ENCODE peak calls at places on chromosomes 7 and 10, in five cellular contexts. One of them, this sample, is unnamed.

GRCh38 chr10:73768881-73769280 is 13.0 kb upstream of the CHCHD1 start:
- DNase-seq in HT1080: no peak
- DNase-seq in anterior cingulate cortex: no peak
- DNase-seq in HAP-1: no peak
- DNase-seq in left lung: no peak
- DNase-seq in this sample: no peak

GRCh38 chr10:112057072-112057471 is 126.5 kb downstream of the GPAM start:
- DNase-seq in anterior cingulate cortex: no peak
- DNase-seq in left lung: no peak
- DNase-seq in HT1080: no peak
- DNase-seq in HAP-1: no peak
- DNase-seq in this sample: no peak

GRCh38 chr10:14953452-14954000 is 370 bp downstream of the DCLRE1C start:
- DNase-seq in HT1080: no peak
- DNase-seq in anterior cingulate cortex: no peak
- DNase-seq in left lung: no peak
- DNase-seq in HAP-1: peak; percentile 27
- DNase-seq in this sample: peak; percentile 40

GRCh38 chr10:86904600-86904999 is 52.8 kb downstream of the MMRN2 start:
- DNase-seq in anterior cingulate cortex: no peak
- DNase-seq in HAP-1: no peak
- DNase-seq in left lung: no peak
- DNase-seq in HT1080: no peak
- DNase-seq in this sample: no peak

GRCh38 chr7:46215987-46216567 is 295.0 kb upstream of the IGFBP3 start:
- DNase-seq in left lung: no peak
- DNase-seq in HAP-1: no peak
- DNase-seq in anterior cingulate cortex: no peak
- DNase-seq in HT1080: no peak
- DNase-seq in this sample: no peak

GRCh38 chr7:49631071-49631826 is 142.2 kb upstream of the VWC2 start:
- DNase-seq in HT1080: no peak
- DNase-seq in HAP-1: no peak
- DNase-seq in left lung: no peak
- DNase-seq in anterior cingulate cortex: no peak
- DNase-seq in this sample: no peak

GRCh38 chr10:86698207-86698940 is 30.1 kb downstream of the LDB3 start:
- DNase-seq in anterior cingulate cortex: no peak
- DNase-seq in HAP-1: no peak
- DNase-seq in left lung: peak; percentile 46
- DNase-seq in HT1080: no peak
- DNase-seq in this sample: no peak

GRCh38 chr7:46600340-46600739 is 679.3 kb upstream of the IGFBP3 start:
- DNase-seq in HAP-1: no peak
- DNase-seq in left lung: no peak
- DNase-seq in HT1080: no peak
- DNase-seq in anterior cingulate cortex: no peak
- DNase-seq in this sample: no peak

GRCh38 chr10:125694874-125695273 is 11.9 kb upstream of the TEX36 start:
- DNase-seq in left lung: no peak
- DNase-seq in HAP-1: peak; percentile 33
- DNase-seq in anterior cingulate cortex: no peak
- DNase-seq in HT1080: peak; percentile 46
- DNase-seq in this sample: no peak

GRCh38 chr7:83072576-83073517 is 89.8 kb downstream of the PCLO start:
- DNase-seq in anterior cingulate cortex: no peak
- DNase-seq in HT1080: no peak
- DNase-seq in HAP-1: no peak
- DNase-seq in left lung: no peak
- DNase-seq in this sample: no peak

GRCh38 chr7:27083646-27084045 is 12.2 kb downstream of the HOXA1 start:
- DNase-seq in HT1080: no peak
- DNase-seq in HAP-1: no peak
- DNase-seq in anterior cingulate cortex: no peak
- DNase-seq in left lung: no peak
- DNase-seq in this sample: peak; percentile 8

GRCh38 chr7:115638853-115639252 is 391.7 kb downstream of the TFEC start:
- DNase-seq in HT1080: no peak
- DNase-seq in anterior cingulate cortex: no peak
- DNase-seq in HAP-1: no peak
- DNase-seq in left lung: no peak
- DNase-seq in this sample: no peak

GRCh38 chr7:41383596-41383995 is 319.3 kb downstream of the INHBA start:
- DNase-seq in HT1080: no peak
- DNase-seq in anterior cingulate cortex: no peak
- DNase-seq in left lung: no peak
- DNase-seq in HAP-1: no peak
- DNase-seq in this sample: no peak

GRCh38 chr10:72370201-72370722 is 15.5 kb upstream of the DNAJB12 start:
- DNase-seq in anterior cingulate cortex: no peak
- DNase-seq in left lung: no peak
- DNase-seq in HAP-1: no peak
- DNase-seq in HT1080: no peak
- DNase-seq in this sample: peak; percentile 9

GRCh38 chr10:101817542-101818118 is 614 bp downstream of the OGA start:
- DNase-seq in HAP-1: peak; percentile 87
- DNase-seq in HT1080: peak; percentile 91
- DNase-seq in anterior cingulate cortex: peak; percentile 45
- DNase-seq in left lung: peak; percentile 90
- DNase-seq in this sample: no peak

GRCh38 chr10:24208661-24209420 is at the start of gene KIAA1217:
- DNase-seq in anterior cingulate cortex: no peak
- DNase-seq in HAP-1: peak; percentile 69
- DNase-seq in HT1080: no peak
- DNase-seq in left lung: peak; percentile 81
- DNase-seq in this sample: no peak

GRCh38 chr7:115632636-115633035 is 397.9 kb downstream of the TFEC start:
- DNase-seq in left lung: no peak
- DNase-seq in anterior cingulate cortex: no peak
- DNase-seq in HT1080: no peak
- DNase-seq in HAP-1: no peak
- DNase-seq in this sample: no peak

GRCh38 chr10:62172465-62172864 is 96.2 kb downstream of the RTKN2 start:
- DNase-seq in anterior cingulate cortex: no peak
- DNase-seq in HT1080: no peak
- DNase-seq in HAP-1: no peak
- DNase-seq in left lung: no peak
- DNase-seq in this sample: no peak

GRCh38 chr7:136976504-136977251 is 108.2 kb downstream of the CHRM2 start:
- DNase-seq in HT1080: no peak
- DNase-seq in left lung: no peak
- DNase-seq in anterior cingulate cortex: no peak
- DNase-seq in HAP-1: no peak
- DNase-seq in this sample: no peak

GRCh38 chr10:1706711-1707110 is 30.6 kb downstream of the ADARB2 start:
- DNase-seq in left lung: no peak
- DNase-seq in anterior cingulate cortex: no peak
- DNase-seq in HT1080: peak; percentile 20
- DNase-seq in HAP-1: no peak
- DNase-seq in this sample: no peak

GRCh38 chr7:82234457-82235049 is 209.0 kb downstream of the CACNA2D1 start:
- DNase-seq in anterior cingulate cortex: no peak
- DNase-seq in HT1080: peak; percentile 9
- DNase-seq in left lung: no peak
- DNase-seq in HAP-1: peak; percentile 55
- DNase-seq in this sample: no peak

GRCh38 chr7:122260336-122260735 is 44.2 kb downstream of the FEZF1 start:
- DNase-seq in HAP-1: peak; percentile 80
- DNase-seq in HT1080: no peak
- DNase-seq in left lung: no peak
- DNase-seq in anterior cingulate cortex: no peak
- DNase-seq in this sample: no peak

GRCh38 chr7:139936760-139937310 is 107.8 kb downstream of the TBXAS1 start:
- DNase-seq in HT1080: peak; percentile 76
- DNase-seq in left lung: no peak
- DNase-seq in anterior cingulate cortex: no peak
- DNase-seq in HAP-1: no peak
- DNase-seq in this sample: no peak

GRCh38 chr7:7980134-7980533 is 11.5 kb downstream of the GLCCI1 start:
- DNase-seq in HT1080: no peak
- DNase-seq in HAP-1: no peak
- DNase-seq in anterior cingulate cortex: no peak
- DNase-seq in left lung: no peak
- DNase-seq in this sample: no peak

GRCh38 chr7:10708447-10708846 is 265.2 kb upstream of the PHF14 start:
- DNase-seq in left lung: no peak
- DNase-seq in anterior cingulate cortex: no peak
- DNase-seq in HT1080: peak; percentile 21
- DNase-seq in HAP-1: peak; percentile 69
- DNase-seq in this sample: no peak

This sample was measured in GM12878.